ENCODE peak calls at places on chromosomes 1 and 21, in ten cellular contexts. C, M, J, Y, S, P, Z, D, B and O are unnamed samples.

GRCh38 chr1:30315185-30315960 is 408.0 kb downstream of the MATN1 start:
- DNase-seq in J (no peak), Y (no peak), P (no peak), D (no peak), M (no peak), B (no peak), Z (no peak), C (no peak), S (peak), O (no peak)

GRCh38 chr1:54575161-54575560 is 27.1 kb downstream of the ACOT11 start:
- DNase-seq in B (no peak), M (no peak), Y (no peak), J (no peak), P (no peak), D (no peak), Z (no peak), C (no peak), S (no peak), O (no peak)

GRCh38 chr1:183926978-183927377 is 110.5 kb downstream of the COLGALT2 start:
- DNase-seq in C (no peak), Z (no peak), S (no peak), Y (no peak), B (no peak), P (no peak), D (no peak), M (peak), J (no peak), O (no peak)

GRCh38 chr1:158818560-158818959 is 12.6 kb upstream of the MNDA start:
- DNase-seq in Y (no peak), S (no peak), Z (no peak), B (no peak), J (no peak), C (no peak), D (no peak), P (no peak), M (no peak), O (no peak)

GRCh38 chr21:45504021-45504515 is 38.2 kb downstream of the SLC19A1 start:
- DNase-seq in D (no peak), S (no peak), P (no peak), J (peak), C (no peak), M (no peak), B (no peak), Y (no peak), Z (no peak), O (peak)

GRCh38 chr1:114390361-114390760 is 120.6 kb downstream of the TRIM33 start:
- DNase-seq in J (no peak), P (no peak), S (no peak), C (no peak), D (no peak), B (no peak), M (no peak), Z (no peak), Y (no peak), O (no peak)

GRCh38 chr21:42570841-42571387 is 57.3 kb downstream of the SLC37A1 start:
- DNase-seq in S (no peak), B (no peak), M (no peak), J (peak), D (no peak), P (no peak), Y (no peak), C (no peak), Z (peak), O (no peak)

GRCh38 chr1:209583408-209583807 is at the start of gene CAMK1G:
- DNase-seq in Y (no peak), P (peak), M (peak), C (peak), D (no peak), J (no peak), Z (no peak), B (no peak), S (peak), O (no peak)

GRCh38 chr1:196535727-196536126 is 72.5 kb downstream of the KCNT2 start:
- DNase-seq in S (no peak), M (peak), Z (peak), Y (no peak), P (no peak), B (peak), J (no peak), D (no peak), C (no peak), O (no peak)

GRCh38 chr1:17922833-17923232 is 167.7 kb downstream of the ACTL8 start:
- DNase-seq in B (no peak), P (no peak), Z (peak), J (no peak), M (peak), D (peak), Y (peak), S (peak), C (peak), O (peak)

GRCh38 chr1:235919797-235920475 is 53.2 kb upstream of the LYST start:
- DNase-seq in Y (no peak), P (no peak), J (no peak), D (no peak), B (peak), C (peak), M (peak), Z (peak), S (peak), O (no peak)

GRCh38 chr1:225709101-225709500 is 56.2 kb upstream of the ENAH start:
- DNase-seq in B (no peak), S (no peak), P (no peak), D (no peak), J (no peak), C (no peak), Z (peak), Y (no peak), M (no peak), O (no peak)

GRCh38 chr21:33972539-33972938 is 56.9 kb upstream of the ATP5PO start:
- DNase-seq in C (no peak), D (no peak), J (no peak), S (no peak), B (no peak), M (no peak), P (no peak), Y (no peak), Z (no peak), O (no peak)

GRCh38 chr1:208855403-208855802 is 611.2 kb upstream of the PLXNA2 start:
- DNase-seq in D (no peak), P (no peak), Z (no peak), Y (peak), B (no peak), C (no peak), S (no peak), M (no peak), J (no peak), O (no peak)

GRCh38 chr21:14526816-14527689 is 19.1 kb downstream of the SAMSN1 start:
- DNase-seq in M (no peak), P (no peak), J (no peak), S (no peak), D (no peak), Y (no peak), Z (no peak), C (no peak), B (no peak), O (no peak)

GRCh38 chr21:44568667-44569556 is 4.6 kb upstream of the KRTAP10-4 start:
- DNase-seq in Z (no peak), Y (peak), D (no peak), M (no peak), C (no peak), J (no peak), B (no peak), S (no peak), P (no peak), O (no peak)

GRCh38 chr1:160865316-160865715 is 2.6 kb upstream of the CD244 start:
- DNase-seq in C (no peak), P (no peak), Y (no peak), S (no peak), Z (no peak), B (no peak), M (no peak), D (no peak), J (no peak), O (no peak)

GRCh38 chr21:45596704-45597318 is 46.7 kb upstream of the PCBP3 start:
- DNase-seq in Z (peak), P (no peak), Y (peak), S (peak), C (peak), J (peak), D (peak), B (peak), M (peak), O (peak)

GRCh38 chr1:121471517-121471916 is 286.7 kb downstream of the SRGAP2C start:
- DNase-seq in B (no peak), D (no peak), P (no peak), M (no peak), Z (no peak), C (no peak), S (no peak), Y (no peak), J (no peak), O (no peak)

GRCh38 chr1:212452323-212453155 is 19.8 kb downstream of the NENF start:
- DNase-seq in D (no peak), Y (no peak), Z (no peak), J (no peak), P (peak), C (peak), S (no peak), B (no peak), M (peak), O (peak)

GRCh38 chr1:28580706-28581530 is 11.1 kb upstream of the RAB42 start:
- DNase-seq in C (peak), J (no peak), M (peak), D (peak), Y (peak), B (no peak), P (no peak), S (peak), Z (peak), O (no peak)

GRCh38 chr1:178397678-178398077 is 99.1 kb downstream of the CLEC20A start:
- DNase-seq in D (no peak), Z (no peak), P (no peak), C (no peak), Y (no peak), J (no peak), S (no peak), M (peak), B (no peak), O (no peak)

GRCh38 chr1:203306970-203307541 is 1.7 kb downstream of the BTG2 start:
- DNase-seq in Z (no peak), Y (no peak), M (no peak), C (no peak), S (no peak), B (no peak), D (no peak), P (no peak), J (peak), O (peak)

GRCh38 chr1:238916828-238917227 is 469.5 kb upstream of the CHRM3 start:
- DNase-seq in P (no peak), C (no peak), Y (no peak), D (no peak), Z (no peak), M (peak), S (no peak), J (no peak), B (no peak), O (no peak)

GRCh38 chr21:25457946-25458345 is 149.3 kb downstream of the MRPL39 start:
- DNase-seq in Z (no peak), D (no peak), J (no peak), S (no peak), Y (no peak), M (no peak), C (no peak), B (no peak), P (no peak), O (no peak)

GRCh38 chr1:55054396-55054795 is 15.0 kb downstream of the PCSK9 start:
- DNase-seq in S (no peak), D (no peak), J (no peak), B (no peak), M (no peak), C (no peak), P (no peak), Z (no peak), Y (no peak), O (no peak)

GRCh38 chr1:44592208-44593145 is 81.8 kb downstream of the TMEM53 start:
- DNase-seq in B (no peak), Z (no peak), C (no peak), P (no peak), Y (no peak), D (no peak), J (no peak), M (no peak), S (no peak), O (no peak)

GRCh38 chr1:17348593-17349234 is 23.3 kb upstream of the PADI6 start:
- DNase-seq in S (no peak), Z (no peak), M (no peak), J (no peak), D (no peak), C (no peak), Y (peak), P (no peak), B (no peak), O (no peak)

GRCh38 chr1:206586501-206587445 is 25.5 kb downstream of the EIF2D start:
- DNase-seq in J (no peak), P (no peak), Y (no peak), B (no peak), Z (no peak), S (no peak), M (no peak), D (no peak), C (no peak), O (no peak)

GRCh38 chr1:38651669-38652068 is 207.9 kb downstream of the RRAGC start:
- DNase-seq in Y (no peak), D (no peak), B (no peak), S (no peak), P (no peak), M (no peak), Z (no peak), C (no peak), J (no peak), O (no peak)

GRCh38 chr1:63674238-63674864 is 81.1 kb downstream of the PGM1 start:
- DNase-seq in B (peak), Z (peak), M (peak), Y (peak), P (peak), J (peak), D (peak), S (peak), C (peak), O (peak)